ENCODE peak calls at places on chromosome 13, in five cellular contexts. H is uterus, G is fibroblast of mammary gland, P is cardiac muscle cell, S is stomach. X is an unnamed sample.

GRCh38 chr13:26475176-26476110 is 82.0 kb upstream of the WASF3 start:
- DNase-seq in H (no peak), G (no peak), P (no peak), S (no peak), X (no peak)

GRCh38 chr13:99655351-99656091 is 154.2 kb downstream of the TM9SF2 start:
- DNase-seq in H (no peak), G (peak; percentile 79), P (no peak), S (no peak), X (no peak)

GRCh38 chr13:85521586-85521985 is 277.6 kb downstream of the SLITRK6 start:
- DNase-seq in H (no peak), G (no peak), P (no peak), S (no peak), X (no peak)

GRCh38 chr13:23790591-23791170 is 98.5 kb downstream of the MIPEP start:
- DNase-seq in H (no peak), G (peak; percentile 79), P (peak; percentile 92), S (no peak), X (no peak)

GRCh38 chr13:59962343-59962742 is 201.4 kb downstream of the DIAPH3 start:
- DNase-seq in H (no peak), G (no peak), P (no peak), S (no peak), X (no peak)

GRCh38 chr13:49053899-49054298 is 78.2 kb downstream of the FNDC3A start:
- DNase-seq in H (no peak), G (no peak), P (no peak), S (no peak), X (no peak)

GRCh38 chr13:61255035-61255796 is 160.4 kb downstream of the PCDH20 start:
- DNase-seq in H (no peak), G (no peak), P (peak; percentile 23), S (no peak), X (no peak)

GRCh38 chr13:99415851-99416331 is 85.4 kb upstream of the TM9SF2 start:
- DNase-seq in H (no peak), G (no peak), P (no peak), S (no peak), X (no peak)

GRCh38 chr13:27334774-27335490 is 64.3 kb downstream of the RASL11A start:
- DNase-seq in H (no peak), G (peak; percentile 79), P (no peak), S (no peak), X (no peak)

GRCh38 chr13:47757681-47758080 is 243.4 kb downstream of the SUCLA2 start:
- DNase-seq in H (no peak), G (peak; percentile 44), P (peak; percentile 10), S (no peak), X (no peak)

GRCh38 chr13:99217461-99218101 is 16.9 kb downstream of the UBAC2 start:
- DNase-seq in H (no peak), G (no peak), P (no peak), S (no peak), X (no peak)

GRCh38 chr13:26015276-26015934 is 36.4 kb downstream of the SHISA2 start:
- DNase-seq in H (no peak), G (no peak), P (no peak), S (no peak), X (no peak)

GRCh38 chr13:29901714-29902631 is 51.6 kb upstream of the UBL3 start:
- DNase-seq in H (peak; percentile 57), G (peak; percentile 97), P (peak; percentile 98), S (no peak), X (peak; percentile 33)

GRCh38 chr13:30256713-30257432 is 50.5 kb downstream of the KATNAL1 start:
- DNase-seq in H (no peak), G (peak; percentile 20), P (peak; percentile 23), S (no peak), X (no peak)

DNA sequence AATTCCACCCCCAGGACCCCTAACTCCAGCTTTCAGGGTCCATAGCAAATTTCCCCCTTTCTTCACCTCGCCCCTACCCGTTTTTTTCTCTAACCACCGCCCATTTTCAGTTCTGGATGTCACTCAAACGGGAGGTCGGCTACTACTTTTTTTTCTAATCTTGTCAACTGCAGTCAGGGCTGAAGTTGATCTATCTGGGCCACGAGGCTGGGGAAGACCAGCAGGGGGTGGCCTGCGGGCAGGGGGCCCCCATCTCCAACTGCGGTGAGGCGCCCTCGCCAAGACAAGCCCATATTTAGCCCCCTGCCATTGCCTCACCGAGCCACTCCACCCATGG is 748 bp downstream of the LHFPL6 start:
- DNase-seq in H (no peak), G (peak; percentile 11), P (no peak), S (no peak), X (no peak)
- H3K4me3 ChIP-seq in H (peak overlapping the region; percentile 80), G (peak overlapping the region; percentile 85), P (peak overlapping the region; percentile 75), S (peak overlapping the region; percentile 81), X (peak overlapping the region; percentile 16)

GRCh38 chr13:65660696-65661095 is 1569.4 kb downstream of the PCDH9 start:
- DNase-seq in H (no peak), G (peak; percentile 32), P (no peak), S (no peak), X (no peak)

GRCh38 chr13:65653548-65654078 is 1576.5 kb downstream of the PCDH9 start:
- DNase-seq in H (no peak), G (no peak), P (no peak), S (no peak), X (no peak)

DNA sequence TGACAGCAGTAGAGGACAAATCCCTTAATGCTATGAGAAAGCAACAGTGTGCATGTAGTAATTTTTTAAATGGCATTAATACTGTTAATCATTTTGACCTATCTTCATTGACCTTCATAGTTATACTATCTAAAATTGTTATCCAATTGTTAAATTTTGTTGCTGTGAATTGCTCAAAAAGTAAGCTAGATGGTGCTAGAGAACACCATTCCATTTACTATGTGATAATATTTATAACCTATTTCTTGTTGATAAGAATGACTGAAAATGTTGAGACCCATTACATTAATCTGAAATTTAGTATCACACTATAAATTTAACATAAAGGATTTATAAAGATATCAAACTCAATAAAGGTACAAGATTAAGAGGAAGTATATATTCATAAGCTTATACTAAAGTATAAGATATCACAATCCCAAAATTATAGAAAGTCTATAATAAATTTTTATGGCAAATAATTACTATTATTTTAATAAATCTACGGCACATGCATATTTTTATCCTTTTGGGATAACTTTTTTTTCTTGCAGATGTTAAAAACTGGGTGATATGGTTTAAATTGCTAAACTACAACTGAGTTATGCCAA is 1573.3 kb downstream of the PCDH9 start:
- DNase-seq in H (no peak), G (peak; percentile 47), P (peak; percentile 47), S (no peak), X (no peak)
- TF ChIP-seq CTCF in H (no peak), G (peak; percentile 63), P (peak; percentile 67), S (no peak), X (peak; percentile 42)

GRCh38 chr13:34161829-34162544 is 344.0 kb downstream of the RFC3 start:
- DNase-seq in H (no peak), G (peak; percentile 88), P (peak; percentile 77), S (no peak), X (no peak)
- H3K4me3 ChIP-seq in H (peak overlapping the region; percentile 18), G (no peak overlapping the region), P (no peak overlapping the region), S (no peak overlapping the region), X (no peak overlapping the region)

GRCh38 chr13:42548731-42549554 is 25.0 kb upstream of the TNFSF11 start:
- DNase-seq in H (no peak), G (peak; percentile 33), P (peak; percentile 53), S (peak; percentile 26), X (no peak)

GRCh38 chr13:42559057-42559456 is 14.9 kb upstream of the TNFSF11 start:
- DNase-seq in H (no peak), G (no peak), P (no peak), S (no peak), X (no peak)

GRCh38 chr13:42549555-42549941 is 24.4 kb upstream of the TNFSF11 start:
- DNase-seq in H (no peak), G (no peak), P (no peak), S (no peak), X (no peak)

GRCh38 chr13:42551611-42552010 is 22.3 kb upstream of the TNFSF11 start:
- DNase-seq in H (no peak), G (no peak), P (no peak), S (no peak), X (no peak)

DNA sequence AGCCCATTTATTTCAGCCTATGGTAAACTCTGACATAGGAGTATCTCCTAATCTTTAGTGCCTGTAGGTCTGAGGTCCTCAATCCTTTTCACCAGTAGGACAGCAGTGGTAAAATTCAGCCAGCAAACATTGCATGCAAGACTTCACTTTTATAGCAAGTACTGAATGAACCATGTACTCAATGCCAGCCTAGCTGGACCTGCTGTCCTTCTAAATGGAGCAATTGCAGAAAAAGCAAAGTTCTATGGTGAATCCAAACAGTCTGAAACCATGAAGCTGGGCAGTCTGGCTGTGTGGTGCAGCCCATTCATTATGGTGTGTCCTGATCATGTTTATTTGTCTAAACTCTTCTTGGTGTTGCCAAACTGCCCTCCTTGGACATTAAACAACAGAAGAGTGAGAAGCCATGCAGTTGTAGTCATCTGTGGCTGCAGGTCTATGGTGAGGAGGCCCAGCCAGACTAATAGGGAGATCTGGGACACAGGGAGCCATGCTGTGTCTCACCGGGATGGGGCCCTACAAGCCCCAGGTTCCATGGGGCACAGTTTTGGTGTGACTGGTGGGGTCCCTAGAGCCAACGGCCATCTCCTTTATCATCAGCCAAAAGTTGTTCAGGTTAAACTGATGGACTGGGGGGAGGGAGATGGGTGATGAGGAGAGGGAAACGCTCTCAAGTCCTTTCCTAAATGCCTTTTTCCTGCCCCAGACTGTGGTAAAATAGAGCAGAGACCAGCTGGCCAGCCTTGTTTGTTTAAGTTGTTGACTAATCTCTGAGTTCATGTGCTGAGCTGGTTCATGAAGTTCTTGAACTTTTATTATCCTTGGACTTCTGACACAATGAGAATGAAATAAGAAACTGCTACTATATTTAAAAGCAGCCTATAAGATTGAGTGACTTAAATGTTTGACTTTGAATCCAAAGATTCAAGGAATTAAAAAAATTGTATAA is 20.6 kb upstream of the TNFSF11 start:
- DNase-seq in H (no peak), G (peak; percentile 89), P (peak; percentile 48), S (no peak), X (peak; percentile 37)
- TF ChIP-seq CTCF in H (no peak), G (no peak), P (no peak), S (no peak), X (no peak)

DNA sequence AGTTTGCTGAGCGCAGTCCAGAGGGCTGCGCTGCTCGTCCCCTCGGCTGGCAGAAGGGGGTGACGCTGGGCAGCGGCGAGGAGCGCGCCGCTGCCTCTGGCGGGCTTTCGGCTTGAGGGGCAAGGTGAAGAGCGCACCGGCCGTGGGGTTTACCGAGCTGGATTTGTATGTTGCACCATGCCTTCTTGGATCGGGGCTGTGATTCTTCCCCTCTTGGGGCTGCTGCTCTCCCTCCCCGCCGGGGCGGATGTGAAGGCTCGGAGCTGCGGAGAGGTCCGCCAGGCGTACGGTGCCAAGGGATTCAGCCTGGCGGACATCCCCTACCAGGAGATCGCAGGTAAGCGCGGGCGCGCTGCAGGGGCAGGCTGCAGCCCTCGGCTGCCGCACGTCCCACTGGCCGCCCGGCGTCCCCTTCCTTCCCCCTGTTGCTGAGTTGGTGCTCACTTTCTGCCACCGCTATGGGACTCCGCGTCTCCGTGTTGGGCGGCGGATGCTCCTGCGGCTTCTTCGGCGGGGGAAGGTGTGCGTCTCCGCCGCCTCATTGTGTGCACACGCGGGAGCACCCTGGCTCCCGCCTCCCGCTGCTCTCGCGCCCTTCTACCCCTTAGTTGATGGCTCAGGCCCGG is 786 bp downstream of the GPC6 start:
- DNase-seq in H (no peak), G (peak; percentile 46), P (peak; percentile 70), S (no peak), X (no peak)
- H3K4me3 ChIP-seq in H (peak overlapping the region; percentile 59), G (peak overlapping the region; percentile 82), P (peak overlapping the region; percentile 84), S (peak overlapping the region; percentile 60), X (peak overlapping the region; percentile 24)